ENCODE peak calls at places on chromosomes 7 and 10, in four cellular contexts. L is HCT116, F is MM.1S, N is GM23338. S is an unnamed sample.

GRCh38 chr7:90262438-90262837 is 17.5 kb downstream of the CFAP69 start:
- DNase-seq in L (peak), F (peak), N (peak), S (peak)

GRCh38 chr10:75250934-75251333 is 15.2 kb upstream of the COMTD1 start:
- DNase-seq in F (no peak), L (no peak), N (no peak), S (no peak)

GRCh38 chr7:6546852-6547251 is 4.4 kb downstream of the GRID2IP start:
- DNase-seq in F (no peak), L (peak), N (peak), S (no peak)

GRCh38 chr10:3067859-3068179 is 471 bp downstream of the PFKP start:
- DNase-seq in N (peak), L (no peak), F (no peak), S (no peak)

GRCh38 chr7:124776153-124776552 is 10.6 kb upstream of the GPR37 start:
- DNase-seq in N (no peak), F (no peak), L (no peak), S (no peak)

GRCh38 chr10:12243860-12244620 is 48.1 kb downstream of the CDC123 start:
- DNase-seq in N (no peak), F (no peak), L (no peak), S (no peak)

GRCh38 chr10:5497948-5498730 is 1.2 kb downstream of the CALML5 start:
- DNase-seq in F (no peak), L (no peak), N (no peak), S (no peak)

GRCh38 chr10:79608505-79609375 is 2.0 kb upstream of the SFTPA1 start:
- DNase-seq in L (peak), N (peak), F (peak), S (peak)

GRCh38 chr7:152054377-152055230 is 29.1 kb downstream of the GALNT11 start:
- DNase-seq in N (peak), L (no peak), F (no peak), S (peak)

GRCh38 chr7:23925088-23925487 is 215.1 kb downstream of the STK31 start:
- DNase-seq in N (no peak), F (no peak), L (no peak), S (no peak)

GRCh38 chr7:80923211-80923612 is 4.4 kb upstream of the SEMA3C start:
- DNase-seq in L (no peak), N (no peak), F (no peak), S (no peak)
- H3K27ac ChIP-seq in L (no peak), N (no peak), F (no peak), S (no peak)

GRCh38 chr7:41029072-41029492 is 673.8 kb downstream of the INHBA start:
- DNase-seq in F (no peak), N (no peak), L (peak), S (peak)
- TF ChIP-seq EZH2phosphoT487 in F (no peak), N (no peak), L (no peak), S (no peak)

DNA sequence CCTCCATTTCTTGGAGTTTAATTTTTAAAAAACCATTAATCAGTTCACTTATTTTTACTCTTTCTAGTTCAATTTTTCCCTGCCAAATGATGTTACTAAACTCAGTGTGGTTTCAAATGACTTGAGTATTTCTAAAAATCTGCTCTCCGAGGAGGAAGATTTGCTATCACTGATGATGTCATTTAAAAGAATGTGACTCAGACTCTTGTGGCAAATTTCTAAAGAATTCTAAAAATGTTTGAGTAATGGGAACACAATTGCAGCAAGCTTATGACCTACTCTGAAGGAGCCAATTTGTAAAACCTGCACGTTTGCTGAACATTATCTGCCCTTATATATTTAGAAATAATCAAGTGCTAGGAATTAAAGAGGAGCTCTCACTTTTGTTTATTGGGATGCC is 88.6 kb downstream of the SPAG6 start:
- DNase-seq in N (peak), L (peak), F (no peak), S (peak)
- H3K27ac ChIP-seq in N (no peak), L (no peak), F (no peak), S (peak)

GRCh38 chr10:32151876-32152275 is 95.7 kb upstream of the KIF5B start:
- DNase-seq in L (no peak), N (no peak), F (no peak), S (peak)
- TF ChIP-seq EZH2phosphoT487 in L (no peak), N (no peak), F (no peak), S (no peak)

GRCh38 chr7:2817456-2817855 is 26.7 kb downstream of the GNA12 start:
- DNase-seq in L (no peak), N (no peak), F (no peak), S (no peak)

GRCh38 chr7:2820508-2820934 is 23.6 kb downstream of the GNA12 start:
- DNase-seq in L (no peak), F (no peak), N (no peak), S (peak)

GRCh38 chr7:2819161-2819953 is 24.8 kb downstream of the GNA12 start:
- DNase-seq in F (no peak), L (no peak), N (no peak), S (no peak)

GRCh38 chr7:2819954-2820397 is 24.1 kb downstream of the GNA12 start:
- DNase-seq in F (no peak), N (no peak), L (no peak), S (no peak)

GRCh38 chr7:2818653-2819052 is 25.5 kb downstream of the GNA12 start:
- DNase-seq in N (no peak), F (no peak), L (no peak), S (no peak)
- H3K27ac ChIP-seq in N (peak), F (no peak), L (no peak), S (no peak)

GRCh38 chr7:105444342-105444938 is 55.7 kb upstream of the SRPK2 start:
- DNase-seq in N (peak), F (no peak), L (no peak), S (no peak)

GRCh38 chr7:105438254-105438653 is 49.5 kb upstream of the SRPK2 start:
- DNase-seq in N (no peak), F (no peak), L (no peak), S (no peak)

GRCh38 chr7:105438847-105439173 is 50.1 kb upstream of the SRPK2 start:
- DNase-seq in N (peak), L (no peak), F (no peak), S (no peak)

DNA sequence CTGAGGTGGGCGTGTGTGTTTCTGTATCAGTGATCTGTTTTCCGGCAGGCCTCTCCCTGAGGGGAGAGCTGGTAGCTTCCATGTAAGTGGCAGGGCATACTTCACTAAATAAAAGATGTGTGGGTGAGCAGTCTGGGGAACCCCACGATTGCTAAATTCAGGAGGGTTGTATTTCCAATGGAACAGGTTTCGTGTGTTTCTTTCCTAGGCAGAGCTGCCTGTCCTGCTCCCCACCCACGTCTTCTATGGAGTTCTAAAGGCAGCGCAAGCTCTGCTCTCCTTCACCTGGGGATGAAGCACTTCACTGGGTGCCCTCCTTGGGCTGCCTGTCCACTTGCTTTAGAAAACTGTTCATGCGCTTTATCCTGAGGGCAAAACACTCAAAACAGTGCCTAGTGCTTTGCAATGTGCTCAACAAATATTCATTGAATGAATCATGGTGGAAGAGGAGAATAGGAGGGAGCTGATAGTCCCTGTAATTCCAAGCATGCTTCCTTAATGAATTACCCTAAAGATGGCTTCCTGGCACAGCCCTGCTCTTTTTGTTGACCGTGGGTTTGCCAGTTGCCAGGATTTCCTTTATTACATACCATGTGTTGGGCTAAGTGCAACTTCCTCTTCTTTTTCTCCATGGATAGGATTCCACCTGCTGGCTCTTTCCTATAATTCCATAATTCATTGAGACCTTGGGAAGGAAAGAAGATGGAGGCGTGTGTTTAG is 50.6 kb upstream of the SRPK2 start:
- DNase-seq in L (no peak), F (no peak), N (no peak), S (peak)
- TF ChIP-seq EZH2phosphoT487 in L (no peak), F (no peak), N (no peak), S (no peak)

GRCh38 chr10:4214912-4215311 is 429.9 kb upstream of the KLF6 start:
- DNase-seq in F (no peak), L (no peak), N (peak), S (peak)
- H3K27ac ChIP-seq in F (no peak), L (no peak), N (peak), S (no peak)

GRCh38 chr7:29287366-29287765 is 92.8 kb downstream of the CHN2 start:
- DNase-seq in N (no peak), F (no peak), L (peak), S (peak)
- TF ChIP-seq EZH2phosphoT487 in N (no peak), F (no peak), L (no peak), S (no peak)

DNA sequence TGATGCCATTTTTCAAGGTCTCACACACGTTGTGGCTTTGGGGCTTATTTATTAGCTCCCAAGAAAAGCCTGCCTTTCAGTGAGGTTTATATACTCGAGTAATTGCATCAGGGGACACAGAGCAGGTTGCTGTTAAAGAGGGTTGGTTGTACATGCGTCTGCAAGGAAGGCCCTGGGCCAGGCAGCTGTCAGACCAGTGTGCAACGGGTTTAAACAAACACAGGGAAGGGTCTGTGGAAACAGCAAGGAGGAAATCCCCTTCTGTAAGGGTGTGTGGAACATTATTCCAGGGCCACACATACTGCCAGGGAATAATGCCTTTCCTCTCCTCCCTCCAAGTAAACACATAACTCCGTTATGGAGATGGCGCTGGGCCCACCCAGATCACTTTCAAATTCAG is 1.7 kb upstream of the CHST15 start:
- DNase-seq in N (no peak), L (no peak), F (no peak), S (no peak)
- H3K27ac ChIP-seq in N (no peak), L (no peak), F (no peak), S (no peak)

DNA sequence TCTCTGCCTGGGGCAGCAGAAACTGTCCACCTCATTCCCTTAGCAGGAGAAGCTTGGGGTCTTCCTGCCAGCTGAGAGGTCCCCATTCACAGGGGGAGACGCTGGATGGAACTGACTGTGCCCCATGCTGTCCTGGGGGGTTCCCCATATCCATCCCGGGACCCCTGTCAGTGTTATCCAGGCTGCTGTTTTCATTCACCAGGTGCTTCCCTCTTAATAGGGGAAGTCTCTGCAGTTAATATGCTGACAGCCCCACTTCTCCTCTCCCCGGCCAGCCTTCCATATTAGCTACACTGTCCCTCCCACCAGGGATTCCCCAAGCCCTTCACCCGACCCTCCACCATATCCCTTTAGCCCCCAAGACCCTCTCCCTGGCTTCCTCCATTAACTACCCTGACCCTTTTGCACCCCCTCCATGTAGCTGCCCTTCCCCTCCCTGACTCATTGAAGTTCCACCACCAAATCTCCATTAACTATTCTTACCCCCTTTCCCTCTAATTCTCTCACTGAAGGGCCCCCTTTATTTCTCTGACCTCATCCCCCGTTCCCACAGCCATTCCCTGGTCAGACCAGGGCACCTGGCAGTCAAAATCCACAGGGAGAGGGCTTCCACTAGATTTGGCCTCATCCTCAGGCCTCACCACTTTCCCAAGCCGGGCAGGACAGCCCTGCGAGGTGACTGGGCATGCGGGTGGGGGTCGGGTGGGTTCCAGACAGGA is 92.0 kb upstream of the PAX2 start:
- DNase-seq in N (no peak), L (no peak), F (no peak), S (no peak)
- TF ChIP-seq EZH2phosphoT487 in N (no peak), L (no peak), F (no peak), S (peak)